ENCODE peak calls at places on chromosomes 6 and 20, in nine cellular contexts. One of them, this sample, is unnamed.

GRCh38 chr6:4125500-4125899 is 9.9 kb downstream of the ECI2 start:
- DNase-seq in mammary epithelial cell: no peak
- DNase-seq in colonic mucosa: no peak
- DNase-seq in PC-3: no peak
- DNase-seq in mesenchymal stem cell: no peak
- DNase-seq in neuronal stem cell: no peak
- DNase-seq in GM23248: peak; percentile 9
- DNase-seq in neural progenitor cell: no peak
- DNase-seq in GM12878: no peak
- DNase-seq in this sample: no peak

GRCh38 chr20:35902545-35902941 is 51.8 kb downstream of the SCAND1 start:
- DNase-seq in colonic mucosa: no peak
- DNase-seq in PC-3: no peak
- DNase-seq in neuronal stem cell: no peak
- DNase-seq in GM12878: no peak
- DNase-seq in neural progenitor cell: no peak
- DNase-seq in GM23248: no peak
- DNase-seq in mammary epithelial cell: peak; percentile 48
- DNase-seq in mesenchymal stem cell: no peak
- DNase-seq in this sample: no peak

GRCh38 chr6:15476631-15477380 is 186.0 kb downstream of the DTNBP1 start:
- DNase-seq in GM23248: peak; percentile 25
- DNase-seq in neural progenitor cell: no peak
- DNase-seq in PC-3: no peak
- DNase-seq in mesenchymal stem cell: peak; percentile 38
- DNase-seq in mammary epithelial cell: no peak
- DNase-seq in neuronal stem cell: no peak
- DNase-seq in colonic mucosa: no peak
- DNase-seq in GM12878: no peak
- DNase-seq in this sample: no peak

GRCh38 chr6:84026721-84027164 is 6.8 kb upstream of the MRAP2 start:
- DNase-seq in mesenchymal stem cell: no peak
- DNase-seq in neural progenitor cell: no peak
- DNase-seq in neuronal stem cell: no peak
- DNase-seq in PC-3: no peak
- DNase-seq in colonic mucosa: peak; percentile 29
- DNase-seq in GM12878: no peak
- DNase-seq in GM23248: peak; percentile 61
- DNase-seq in mammary epithelial cell: no peak
- DNase-seq in this sample: no peak

GRCh38 chr6:20569000-20569610 is 34.8 kb downstream of the CDKAL1 start:
- DNase-seq in mesenchymal stem cell: no peak
- DNase-seq in PC-3: peak; percentile 53
- DNase-seq in neural progenitor cell: no peak
- DNase-seq in GM23248: peak; percentile 34
- DNase-seq in colonic mucosa: no peak
- DNase-seq in GM12878: no peak
- DNase-seq in mammary epithelial cell: peak; percentile 92
- DNase-seq in neuronal stem cell: no peak
- DNase-seq in this sample: no peak

GRCh38 chr6:109024368-109024767 is 70.3 kb downstream of the SESN1 start:
- DNase-seq in colonic mucosa: no peak
- DNase-seq in neural progenitor cell: no peak
- DNase-seq in mammary epithelial cell: no peak
- DNase-seq in GM12878: no peak
- DNase-seq in GM23248: peak; percentile 40
- DNase-seq in PC-3: no peak
- DNase-seq in neuronal stem cell: no peak
- DNase-seq in mesenchymal stem cell: no peak
- DNase-seq in this sample: no peak

GRCh38 chr20:45935416-45936046 is 1.0 kb downstream of the PCIF1 start:
- DNase-seq in neuronal stem cell: no peak
- DNase-seq in PC-3: no peak
- DNase-seq in GM23248: peak; percentile 76
- DNase-seq in neural progenitor cell: no peak
- DNase-seq in mammary epithelial cell: no peak
- DNase-seq in colonic mucosa: no peak
- DNase-seq in GM12878: no peak
- DNase-seq in mesenchymal stem cell: peak; percentile 77
- DNase-seq in this sample: no peak

GRCh38 chr6:96604420-96604819 is 41.5 kb downstream of the FHL5 start:
- DNase-seq in neuronal stem cell: no peak
- DNase-seq in mammary epithelial cell: no peak
- DNase-seq in colonic mucosa: no peak
- DNase-seq in GM12878: no peak
- DNase-seq in GM23248: no peak
- DNase-seq in PC-3: no peak
- DNase-seq in neural progenitor cell: no peak
- DNase-seq in mesenchymal stem cell: no peak
- DNase-seq in this sample: no peak

GRCh38 chr6:167856999-167857660 is 30.4 kb downstream of the AFDN start:
- DNase-seq in colonic mucosa: no peak
- DNase-seq in mesenchymal stem cell: peak; percentile 99
- DNase-seq in GM23248: peak; percentile 36
- DNase-seq in GM12878: peak; percentile 28
- DNase-seq in neural progenitor cell: no peak
- DNase-seq in neuronal stem cell: no peak
- DNase-seq in mammary epithelial cell: peak; percentile 68
- DNase-seq in PC-3: no peak
- DNase-seq in this sample: no peak

GRCh38 chr6:134201716-134202115 is 116.2 kb downstream of the SGK1 start:
- DNase-seq in neural progenitor cell: no peak
- DNase-seq in GM23248: no peak
- DNase-seq in mammary epithelial cell: no peak
- DNase-seq in GM12878: no peak
- DNase-seq in neuronal stem cell: no peak
- DNase-seq in colonic mucosa: no peak
- DNase-seq in mesenchymal stem cell: peak; percentile 17
- DNase-seq in PC-3: no peak
- DNase-seq in this sample: no peak

GRCh38 chr6:116363759-116364158 is 7.0 kb upstream of the DSE start:
- DNase-seq in neural progenitor cell: no peak
- DNase-seq in PC-3: no peak
- DNase-seq in GM23248: peak; percentile 63
- DNase-seq in mesenchymal stem cell: peak; percentile 38
- DNase-seq in neuronal stem cell: no peak
- DNase-seq in mammary epithelial cell: no peak
- DNase-seq in colonic mucosa: no peak
- DNase-seq in GM12878: no peak
- DNase-seq in this sample: no peak

GRCh38 chr6:110826236-110827129 is 11.2 kb upstream of the CDK19 start:
- DNase-seq in GM12878: no peak
- DNase-seq in neural progenitor cell: no peak
- DNase-seq in colonic mucosa: no peak
- DNase-seq in GM23248: peak; percentile 37
- DNase-seq in mesenchymal stem cell: peak; percentile 45
- DNase-seq in PC-3: peak; percentile 58
- DNase-seq in mammary epithelial cell: no peak
- DNase-seq in neuronal stem cell: no peak
- DNase-seq in this sample: no peak

GRCh38 chr20:605237-605636 is 4.9 kb downstream of the TCF15 start:
- DNase-seq in colonic mucosa: no peak
- DNase-seq in mesenchymal stem cell: no peak
- DNase-seq in mammary epithelial cell: no peak
- DNase-seq in neuronal stem cell: no peak
- DNase-seq in GM23248: no peak
- DNase-seq in PC-3: no peak
- DNase-seq in neural progenitor cell: no peak
- DNase-seq in GM12878: no peak
- DNase-seq in this sample: no peak

GRCh38 chr6:160750276-160750689 is 48.2 kb downstream of the PLG start:
- DNase-seq in GM23248: peak; percentile 43
- DNase-seq in neural progenitor cell: peak; percentile 64
- DNase-seq in neuronal stem cell: peak; percentile 29
- DNase-seq in colonic mucosa: no peak
- DNase-seq in mammary epithelial cell: peak; percentile 25
- DNase-seq in GM12878: peak; percentile 39
- DNase-seq in PC-3: peak; percentile 58
- DNase-seq in mesenchymal stem cell: no peak
- DNase-seq in this sample: peak; percentile 74

GRCh38 chr6:48736486-48737206 is 625.6 kb upstream of the PTCHD4 start:
- DNase-seq in colonic mucosa: no peak
- DNase-seq in neural progenitor cell: no peak
- DNase-seq in mammary epithelial cell: peak; percentile 1
- DNase-seq in PC-3: peak; percentile 94
- DNase-seq in mesenchymal stem cell: peak; percentile 7
- DNase-seq in GM12878: no peak
- DNase-seq in neuronal stem cell: no peak
- DNase-seq in GM23248: peak; percentile 88
- DNase-seq in this sample: no peak

DNA sequence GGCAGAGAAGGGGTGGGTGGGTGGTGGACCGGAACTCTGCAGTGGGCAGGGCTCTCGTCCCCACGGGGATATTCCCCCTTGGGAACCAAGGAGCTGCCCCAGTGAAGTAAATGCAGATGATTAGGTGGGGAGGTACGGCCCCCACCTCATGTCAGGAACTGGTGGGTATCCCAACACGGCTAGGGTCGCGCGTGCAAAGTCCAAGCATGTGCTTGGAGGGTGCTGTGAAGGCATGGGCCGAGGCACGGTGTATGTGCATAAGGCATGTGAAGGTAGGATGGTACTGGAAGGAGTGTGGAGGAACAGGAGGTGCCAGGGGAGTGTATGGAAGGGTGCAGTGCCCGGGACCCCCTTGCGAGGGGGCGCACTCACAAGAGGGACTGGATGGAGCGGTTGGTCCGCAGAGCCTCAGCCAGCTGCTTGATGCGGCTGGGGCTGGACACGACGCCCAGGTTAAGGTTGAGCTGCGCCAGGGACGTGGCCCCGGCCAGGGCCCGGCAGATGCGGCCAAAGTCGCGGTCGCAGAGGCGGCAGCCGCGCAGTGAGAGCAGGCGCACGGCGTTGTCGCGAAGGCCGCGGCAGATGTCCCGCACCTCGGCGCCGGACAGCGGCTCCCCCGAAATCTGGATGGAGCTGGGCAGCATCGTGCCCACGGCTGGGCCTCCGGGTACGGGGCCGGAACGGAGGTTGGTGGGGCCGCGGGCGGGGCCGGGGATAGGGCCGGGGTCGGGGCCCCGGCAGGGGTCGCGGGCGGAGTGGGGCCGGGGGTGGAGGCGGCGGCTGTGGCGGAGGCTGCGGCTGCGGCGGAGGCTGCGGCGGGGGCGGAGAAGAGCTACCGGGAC is 783 bp downstream of the LRRC73 start:
- DNase-seq in neuronal stem cell: no peak
- DNase-seq in GM12878: no peak
- DNase-seq in GM23248: peak; percentile 53
- DNase-seq in mammary epithelial cell: no peak
- DNase-seq in neural progenitor cell: peak; percentile 55
- DNase-seq in colonic mucosa: no peak
- DNase-seq in mesenchymal stem cell: peak; percentile 6
- DNase-seq in PC-3: no peak
- DNase-seq in this sample: peak; percentile 46
- H3K9ac ChIP-seq in neuronal stem cell: peak overlapping the region; percentile 92
- H3K9ac ChIP-seq in GM12878: no peak overlapping the region
- H3K9ac ChIP-seq in GM23248: peak overlapping the region; percentile 81
- H3K9ac ChIP-seq in mammary epithelial cell: no peak overlapping the region
- H3K9ac ChIP-seq in neural progenitor cell: no peak overlapping the region
- H3K9ac ChIP-seq in colonic mucosa: peak overlapping the region; percentile 56
- H3K9ac ChIP-seq in mesenchymal stem cell: peak overlapping the region; percentile 87
- H3K9ac ChIP-seq in PC-3: no peak overlapping the region
- H3K9ac ChIP-seq in this sample: peak overlapping the region; percentile 73

DNA sequence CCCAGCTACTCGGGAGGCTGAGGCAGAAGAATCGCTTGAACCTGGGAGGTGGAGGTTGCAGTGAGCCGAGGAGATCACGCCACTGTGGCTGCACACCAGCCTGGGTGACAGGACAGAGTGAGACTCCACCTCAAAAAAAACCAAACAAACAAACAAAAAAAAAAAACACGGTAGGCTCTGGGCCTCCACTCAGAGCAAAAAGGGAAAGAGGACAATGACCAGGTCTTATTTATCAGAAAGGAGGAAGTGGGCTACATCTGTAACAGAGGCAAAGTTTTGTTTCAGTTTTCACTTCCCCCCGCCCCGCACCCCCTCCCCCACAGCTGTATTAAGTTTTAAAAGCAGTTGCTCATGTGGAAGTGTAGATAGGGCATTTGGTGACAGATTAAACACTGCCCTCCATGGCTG is 114.7 kb downstream of the RCAN2 start:
- DNase-seq in GM23248: no peak
- DNase-seq in mesenchymal stem cell: no peak
- DNase-seq in PC-3: no peak
- DNase-seq in neural progenitor cell: no peak
- DNase-seq in mammary epithelial cell: no peak
- DNase-seq in colonic mucosa: no peak
- DNase-seq in GM12878: peak; percentile 40
- DNase-seq in neuronal stem cell: no peak
- DNase-seq in this sample: peak; percentile 85
- H3K4me1 ChIP-seq in GM23248: no peaks in the 10 kb centered on the region
- H3K4me1 ChIP-seq in mesenchymal stem cell: no peaks in the 10 kb centered on the region
- H3K4me1 ChIP-seq in PC-3: no peaks in the 10 kb centered on the region
- H3K4me1 ChIP-seq in neural progenitor cell: peaks cover 6% of the 10 kb centered on the region
- H3K4me1 ChIP-seq in mammary epithelial cell: no peaks in the 10 kb centered on the region
- H3K4me1 ChIP-seq in colonic mucosa: no peaks in the 10 kb centered on the region
- H3K4me1 ChIP-seq in GM12878: peaks cover 19% of the 10 kb centered on the region
- H3K4me1 ChIP-seq in neuronal stem cell: peaks cover 2% of the 10 kb centered on the region
- H3K4me1 ChIP-seq in this sample: peaks cover 57% of the 10 kb centered on the region

DNA sequence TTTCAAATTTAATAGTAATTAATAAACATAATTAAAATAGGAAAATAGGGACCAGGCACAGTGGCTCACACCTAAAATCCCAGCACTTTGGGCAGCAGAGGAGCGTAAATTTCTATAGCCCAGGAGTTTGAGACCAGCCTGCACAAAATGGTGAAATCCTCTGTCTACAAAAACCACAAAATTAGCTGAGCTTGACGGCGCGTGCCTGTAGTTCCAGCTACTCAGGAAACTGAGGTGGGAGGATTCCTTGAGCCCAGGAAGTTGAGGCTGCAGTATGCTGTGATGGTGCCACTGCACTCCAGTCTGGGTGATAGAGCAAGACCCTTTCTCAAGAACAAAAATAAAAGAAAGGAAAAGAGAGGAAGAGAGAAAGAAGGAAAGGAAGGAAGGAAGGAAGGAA is 1387.0 kb upstream of the ADGRB3 start:
- DNase-seq in mammary epithelial cell: no peak
- DNase-seq in colonic mucosa: no peak
- DNase-seq in GM12878: no peak
- DNase-seq in mesenchymal stem cell: no peak
- DNase-seq in neuronal stem cell: no peak
- DNase-seq in GM23248: no peak
- DNase-seq in PC-3: no peak
- DNase-seq in neural progenitor cell: no peak
- DNase-seq in this sample: no peak
- H3K9ac ChIP-seq in mammary epithelial cell: no peak overlapping the region
- H3K9ac ChIP-seq in colonic mucosa: no peak overlapping the region
- H3K9ac ChIP-seq in GM12878: no peak overlapping the region
- H3K9ac ChIP-seq in mesenchymal stem cell: no peak overlapping the region
- H3K9ac ChIP-seq in neuronal stem cell: no peak overlapping the region
- H3K9ac ChIP-seq in GM23248: no peak overlapping the region
- H3K9ac ChIP-seq in PC-3: no peak overlapping the region
- H3K9ac ChIP-seq in neural progenitor cell: no peak overlapping the region
- H3K9ac ChIP-seq in this sample: no peak overlapping the region

DNA sequence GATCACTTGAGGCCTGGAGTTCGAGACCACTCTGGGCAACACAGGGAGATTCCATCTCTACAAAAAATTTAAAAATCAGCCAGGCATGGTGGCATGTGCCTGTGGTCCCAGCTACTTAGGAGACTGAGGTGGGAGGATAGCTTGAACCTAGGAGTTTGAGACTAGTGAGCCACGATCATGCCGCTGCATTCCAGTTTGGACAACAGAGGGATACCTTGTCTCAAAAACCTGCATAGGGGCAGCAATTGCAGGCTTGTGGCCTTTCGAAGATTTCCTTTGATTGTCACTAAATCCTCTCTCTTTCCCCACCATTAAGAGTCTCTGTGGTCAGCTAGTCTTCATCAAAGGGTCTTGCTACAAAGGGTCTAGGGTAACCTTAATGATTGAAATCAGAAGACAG is 60.3 kb downstream of the UTRN start:
- DNase-seq in mammary epithelial cell: no peak
- DNase-seq in neural progenitor cell: no peak
- DNase-seq in GM23248: no peak
- DNase-seq in colonic mucosa: no peak
- DNase-seq in GM12878: no peak
- DNase-seq in neuronal stem cell: no peak
- DNase-seq in PC-3: no peak
- DNase-seq in mesenchymal stem cell: no peak
- DNase-seq in this sample: no peak
- H3K4me1 ChIP-seq in mammary epithelial cell: peaks cover 54% of the 10 kb centered on the region
- H3K4me1 ChIP-seq in neural progenitor cell: peaks cover 2% of the 10 kb centered on the region
- H3K4me1 ChIP-seq in GM23248: peaks cover 44% of the 10 kb centered on the region
- H3K4me1 ChIP-seq in colonic mucosa: no peaks in the 10 kb centered on the region
- H3K4me1 ChIP-seq in GM12878: peaks cover 41% of the 10 kb centered on the region
- H3K4me1 ChIP-seq in neuronal stem cell: no peaks in the 10 kb centered on the region
- H3K4me1 ChIP-seq in PC-3: peaks cover 46% of the 10 kb centered on the region
- H3K4me1 ChIP-seq in mesenchymal stem cell: peaks cover 20% of the 10 kb centered on the region
- H3K4me1 ChIP-seq in this sample: peaks cover 45% of the 10 kb centered on the region

This sample was measured in Karpas-422.